ENCODE peak calls at places on chromosomes 3 and 15, in five cellular contexts. One of them, this sample, is unnamed.

GRCh38 chr3:126618760-126619159 is 36.2 kb downstream of the TXNRD3 start:
- DNase-seq in HepG2: no peak
- DNase-seq in GM12878: no peak
- DNase-seq in A549: no peak
- DNase-seq in K562: no peak
- DNase-seq in this sample: no peak

GRCh38 chr3:172846706-172847105 is 96.2 kb downstream of the ECT2 start:
- DNase-seq in GM12878: no peak
- DNase-seq in A549: no peak
- DNase-seq in HepG2: no peak
- DNase-seq in K562: no peak
- DNase-seq in this sample: no peak

GRCh38 chr15:65532738-65533051 is 2.4 kb downstream of the HACD3 start:
- DNase-seq in GM12878: no peak
- DNase-seq in A549: peak
- DNase-seq in K562: peak
- DNase-seq in HepG2: peak
- DNase-seq in this sample: no peak

GRCh38 chr15:26126819-26127387 is 263.8 kb upstream of the ATP10A start:
- DNase-seq in HepG2: no peak
- DNase-seq in GM12878: no peak
- DNase-seq in K562: no peak
- DNase-seq in A549: no peak
- DNase-seq in this sample: no peak

GRCh38 chr15:90838544-90838943 is 29.8 kb upstream of the FURIN start:
- DNase-seq in HepG2: no peak
- DNase-seq in K562: no peak
- DNase-seq in A549: no peak
- DNase-seq in GM12878: no peak
- DNase-seq in this sample: no peak

GRCh38 chr3:160376681-160377080 is 22.3 kb downstream of the IFT80 start:
- DNase-seq in GM12878: no peak
- DNase-seq in HepG2: no peak
- DNase-seq in K562: no peak
- DNase-seq in A549: no peak
- DNase-seq in this sample: no peak

GRCh38 chr3:4772171-4772804 is 206.9 kb upstream of the BHLHE40 start:
- DNase-seq in GM12878: no peak
- DNase-seq in K562: no peak
- DNase-seq in A549: no peak
- DNase-seq in HepG2: no peak
- DNase-seq in this sample: no peak

GRCh38 chr3:123367467-123368154 is 81.3 kb downstream of the ADCY5 start:
- DNase-seq in HepG2: no peak
- DNase-seq in A549: no peak
- DNase-seq in K562: no peak
- DNase-seq in GM12878: no peak
- DNase-seq in this sample: no peak

GRCh38 chr3:134652409-134652831 is 1.6 kb upstream of the KY start:
- DNase-seq in GM12878: no peak
- DNase-seq in A549: no peak
- DNase-seq in K562: no peak
- DNase-seq in HepG2: no peak
- DNase-seq in this sample: no peak

GRCh38 chr3:156635034-156635433 is 39.4 kb upstream of the TIPARP start:
- DNase-seq in K562: no peak
- DNase-seq in A549: no peak
- DNase-seq in HepG2: no peak
- DNase-seq in GM12878: no peak
- DNase-seq in this sample: no peak

GRCh38 chr15:88390502-88390901 is 76.7 kb downstream of the MRPL46 start:
- DNase-seq in GM12878: no peak
- DNase-seq in K562: no peak
- DNase-seq in A549: no peak
- DNase-seq in HepG2: no peak
- DNase-seq in this sample: no peak

GRCh38 chr15:83871808-83872559 is 218.1 kb downstream of the ADAMTSL3 start:
- DNase-seq in GM12878: peak
- DNase-seq in HepG2: no peak
- DNase-seq in K562: peak
- DNase-seq in A549: peak
- DNase-seq in this sample: no peak

GRCh38 chr3:146067048-146067447 is 93.9 kb downstream of the PLOD2 start:
- DNase-seq in HepG2: no peak
- DNase-seq in A549: peak
- DNase-seq in K562: no peak
- DNase-seq in GM12878: no peak
- DNase-seq in this sample: no peak

GRCh38 chr3:185460719-185461350 is 38.0 kb downstream of the TMEM41A start:
- DNase-seq in A549: peak
- DNase-seq in K562: peak
- DNase-seq in GM12878: no peak
- DNase-seq in HepG2: no peak
- DNase-seq in this sample: no peak

GRCh38 chr15:56996746-56997470 is 78.5 kb downstream of the TCF12 start:
- DNase-seq in K562: no peak
- DNase-seq in HepG2: no peak
- DNase-seq in GM12878: no peak
- DNase-seq in A549: no peak
- DNase-seq in this sample: no peak

GRCh38 chr3:174498638-174499037 is 360.5 kb upstream of the NAALADL2 start:
- DNase-seq in K562: no peak
- DNase-seq in GM12878: no peak
- DNase-seq in HepG2: no peak
- DNase-seq in A549: no peak
- DNase-seq in this sample: no peak

GRCh38 chr15:33021806-33022389 is 172.6 kb downstream of the FMN1 start:
- DNase-seq in HepG2: peak
- DNase-seq in A549: peak
- DNase-seq in GM12878: no peak
- DNase-seq in K562: peak
- DNase-seq in this sample: no peak

GRCh38 chr3:186383026-186383993 is 21.3 kb upstream of the DGKG start:
- DNase-seq in K562: no peak
- DNase-seq in GM12878: no peak
- DNase-seq in HepG2: no peak
- DNase-seq in A549: no peak
- DNase-seq in this sample: no peak

GRCh38 chr15:58396181-58396580 is 35.6 kb upstream of the LIPC start:
- DNase-seq in HepG2: no peak
- DNase-seq in K562: no peak
- DNase-seq in A549: peak
- DNase-seq in GM12878: no peak
- DNase-seq in this sample: no peak

GRCh38 chr3:98532275-98532637 is 478 bp downstream of the GPR15 start:
- DNase-seq in A549: no peak
- DNase-seq in GM12878: no peak
- DNase-seq in K562: no peak
- DNase-seq in HepG2: no peak
- DNase-seq in this sample: no peak

GRCh38 chr3:36944641-36945270 is at the start of gene TRANK1:
- DNase-seq in HepG2: no peak
- DNase-seq in K562: no peak
- DNase-seq in GM12878: no peak
- DNase-seq in A549: peak
- DNase-seq in this sample: peak

GRCh38 chr15:30929064-30929669 is 25.5 kb downstream of the FAN1 start:
- DNase-seq in A549: no peak
- DNase-seq in HepG2: no peak
- DNase-seq in GM12878: no peak
- DNase-seq in K562: peak
- DNase-seq in this sample: no peak

GRCh38 chr3:127860223-127860622 is 37.9 kb upstream of the MGLL start:
- DNase-seq in GM12878: no peak
- DNase-seq in K562: no peak
- DNase-seq in A549: no peak
- DNase-seq in HepG2: no peak
- DNase-seq in this sample: no peak

GRCh38 chr3:159077860-159078259 is 276.0 kb downstream of the MFSD1 start:
- DNase-seq in HepG2: no peak
- DNase-seq in A549: no peak
- DNase-seq in GM12878: no peak
- DNase-seq in K562: no peak
- DNase-seq in this sample: no peak

GRCh38 chr15:40787344-40787841 is 17.6 kb downstream of the C15orf62 start:
- DNase-seq in HepG2: no peak
- DNase-seq in K562: no peak
- DNase-seq in GM12878: no peak
- DNase-seq in A549: no peak
- DNase-seq in this sample: no peak

GRCh38 chr3:147939425-147940196 is 530.4 kb downstream of the ZIC1 start:
- DNase-seq in K562: no peak
- DNase-seq in GM12878: no peak
- DNase-seq in HepG2: no peak
- DNase-seq in A549: no peak
- DNase-seq in this sample: no peak

GRCh38 chr3:126982125-126982521 is 792 bp upstream of the PLXNA1 start:
- DNase-seq in K562: peak
- DNase-seq in HepG2: no peak
- DNase-seq in A549: no peak
- DNase-seq in GM12878: peak
- DNase-seq in this sample: no peak

GRCh38 chr3:176469694-176470205 is 727.5 kb downstream of the TBL1XR1 start:
- DNase-seq in GM12878: no peak
- DNase-seq in A549: peak
- DNase-seq in K562: no peak
- DNase-seq in HepG2: peak
- DNase-seq in this sample: no peak

GRCh38 chr3:156479574-156479973 is 75.3 kb downstream of the SSR3 start:
- DNase-seq in HepG2: no peak
- DNase-seq in K562: no peak
- DNase-seq in GM12878: no peak
- DNase-seq in A549: no peak
- DNase-seq in this sample: no peak

GRCh38 chr3:385151-385550 is 188.6 kb downstream of the CHL1 start:
- DNase-seq in K562: no peak
- DNase-seq in A549: peak
- DNase-seq in GM12878: no peak
- DNase-seq in HepG2: no peak
- DNase-seq in this sample: no peak

DNA sequence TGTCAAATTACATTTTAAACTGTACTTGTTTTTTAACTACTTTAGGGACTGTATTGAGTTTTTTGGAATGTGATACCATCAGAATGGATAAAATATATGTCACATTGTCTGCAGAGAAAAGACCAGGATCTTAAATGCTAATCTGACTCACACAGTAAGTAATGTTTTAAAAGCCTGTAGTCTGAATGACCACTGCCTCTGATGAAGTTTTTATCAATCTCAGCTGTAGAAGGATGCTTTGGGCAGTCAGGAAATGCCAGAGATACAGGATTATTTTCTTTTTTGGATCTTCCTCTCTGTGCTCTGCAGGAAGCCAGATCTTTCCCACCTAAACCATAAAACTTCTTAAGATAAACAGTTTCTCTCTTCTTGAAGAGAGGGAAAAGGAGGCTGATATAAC is 73.1 kb upstream of the PRTG start:
- DNase-seq in HepG2: no peak
- DNase-seq in GM12878: no peak
- DNase-seq in A549: no peak
- DNase-seq in K562: no peak
- DNase-seq in this sample: no peak
- TF ChIP-seq KDM1A in HepG2: no peak
- TF ChIP-seq KDM1A in GM12878: no peak
- TF ChIP-seq KDM1A in A549: no peak
- TF ChIP-seq KDM1A in K562: no peak
- TF ChIP-seq KDM1A in this sample: no peak

DNA sequence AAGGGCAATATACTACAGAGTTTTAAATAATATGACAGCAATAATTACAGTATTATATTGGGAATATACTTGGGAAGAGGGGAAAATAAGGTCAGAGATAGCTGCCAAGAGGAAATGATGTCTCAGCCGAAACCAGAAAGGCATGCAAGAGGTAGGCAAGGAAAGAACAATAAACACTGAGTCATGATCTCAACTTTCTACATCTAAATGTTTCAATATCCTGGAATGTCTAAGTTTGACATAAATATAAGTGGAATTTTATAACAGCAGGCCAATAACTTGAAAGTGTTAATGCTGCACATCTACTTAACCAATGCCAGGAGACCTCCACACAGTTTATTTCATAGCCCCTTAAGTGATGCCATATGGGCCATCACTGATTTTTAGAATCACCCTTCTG is 99.8 kb upstream of the CPNE4 start:
- DNase-seq in A549: peak
- DNase-seq in HepG2: no peak
- DNase-seq in GM12878: no peak
- DNase-seq in K562: no peak
- DNase-seq in this sample: no peak
- TF ChIP-seq RAD21 in A549: peak
- TF ChIP-seq RAD21 in HepG2: no peak
- TF ChIP-seq RAD21 in GM12878: no peak
- TF ChIP-seq RAD21 in K562: no peak
- TF ChIP-seq RAD21 in this sample: no peak

GRCh38 chr3:16124636-16125035 is 49.8 kb upstream of the GALNT15 start:
- DNase-seq in A549: peak
- DNase-seq in GM12878: no peak
- DNase-seq in HepG2: no peak
- DNase-seq in K562: no peak
- DNase-seq in this sample: no peak

GRCh38 chr3:16122661-16123060 is 51.8 kb upstream of the GALNT15 start:
- DNase-seq in GM12878: no peak
- DNase-seq in A549: no peak
- DNase-seq in K562: no peak
- DNase-seq in HepG2: no peak
- DNase-seq in this sample: no peak

GRCh38 chr3:16127257-16127656 is 47.2 kb upstream of the GALNT15 start:
- DNase-seq in GM12878: no peak
- DNase-seq in HepG2: no peak
- DNase-seq in A549: no peak
- DNase-seq in K562: no peak
- DNase-seq in this sample: no peak

GRCh38 chr3:16130066-16130465 is 44.4 kb upstream of the GALNT15 start:
- DNase-seq in K562: no peak
- DNase-seq in A549: no peak
- DNase-seq in HepG2: peak
- DNase-seq in GM12878: no peak
- DNase-seq in this sample: no peak

DNA sequence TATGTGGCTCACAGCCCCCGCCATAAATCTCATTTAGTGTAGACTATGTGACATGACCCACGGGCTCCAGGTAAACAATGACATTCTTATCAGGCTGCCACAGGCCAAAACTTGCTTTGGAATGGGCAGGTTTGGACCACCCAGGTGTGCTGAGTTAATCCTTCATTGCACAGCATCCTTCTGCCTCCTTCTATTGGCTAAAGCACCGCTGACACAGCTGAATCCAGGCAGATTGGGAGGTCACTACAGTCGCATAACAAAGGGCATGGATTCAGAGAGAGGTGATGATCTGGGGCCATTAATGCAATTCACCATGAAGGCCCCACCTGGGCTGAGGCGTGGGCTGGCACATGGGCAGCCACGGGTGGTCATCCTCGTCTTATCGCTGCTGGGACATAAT is 47.8 kb upstream of the GALNT15 start:
- DNase-seq in A549: no peak
- DNase-seq in GM12878: no peak
- DNase-seq in HepG2: no peak
- DNase-seq in K562: no peak
- DNase-seq in this sample: no peak
- TF ChIP-seq KDM1A in A549: no peak
- TF ChIP-seq KDM1A in GM12878: no peak
- TF ChIP-seq KDM1A in HepG2: no peak
- TF ChIP-seq KDM1A in K562: no peak
- TF ChIP-seq KDM1A in this sample: no peak

GRCh38 chr3:63966871-63967270 is 54.7 kb upstream of the SCAANT1 start:
- DNase-seq in HepG2: no peak
- DNase-seq in GM12878: no peak
- DNase-seq in A549: no peak
- DNase-seq in K562: no peak
- DNase-seq in this sample: no peak
- TF ChIP-seq RAD21 in HepG2: no peak
- TF ChIP-seq RAD21 in GM12878: no peak
- TF ChIP-seq RAD21 in A549: no peak
- TF ChIP-seq RAD21 in K562: no peak
- TF ChIP-seq RAD21 in this sample: no peak